ENCODE peak calls at places on chromosomes 11 and 22, in seven cellular contexts. G, N, V, Q, P, K and U are unnamed samples.
A peak's percentile ranks its signal among the peaks of the same experiment; 100 is the strongest.

GRCh38 chr11:28835790-28836189 is 727.6 kb downstream of the METTL15 start:
- DNase-seq in V (no peak), P (no peak), G (no peak), N (no peak), Q (no peak), K (peak; percentile 80), U (no peak)

GRCh38 chr11:120180571-120181445 is 30.0 kb upstream of the OAF start:
- DNase-seq in P (no peak), N (no peak), V (no peak), K (peak; percentile 52), G (no peak), Q (no peak), U (no peak)

GRCh38 chr11:125275905-125276634 is 111.5 kb downstream of the PKNOX2 start:
- DNase-seq in N (no peak), Q (no peak), V (no peak), K (no peak), P (no peak), G (no peak), U (no peak)

GRCh38 chr11:117604349-117604995 is 192.5 kb downstream of the DSCAML1 start:
- DNase-seq in N (no peak), K (peak; percentile 17), V (no peak), Q (no peak), G (peak; percentile 37), P (no peak), U (no peak)

GRCh38 chr22:24592846-24593809 is at the start of gene LRRC75B:
- DNase-seq in G (peak; percentile 45), K (peak; percentile 77), N (peak; percentile 93), V (peak; percentile 37), Q (no peak), P (peak; percentile 53), U (peak; percentile 43)

GRCh38 chr11:93857413-93858185 is 7.2 kb upstream of the VSTM5 start:
- DNase-seq in K (no peak), N (no peak), G (no peak), Q (no peak), V (no peak), P (no peak), U (no peak)

GRCh38 chr11:33724644-33725035 is 11.6 kb downstream of the CD59 start:
- DNase-seq in G (no peak), Q (no peak), V (no peak), P (no peak), K (peak; percentile 52), N (no peak), U (no peak)

GRCh38 chr11:112310414-112310813 is 49.8 kb upstream of the PLET1 start:
- DNase-seq in V (no peak), N (no peak), G (no peak), Q (no peak), K (peak; percentile 60), P (no peak), U (no peak)

GRCh38 chr11:35144103-35144741 is 5.3 kb downstream of the CD44 start:
- DNase-seq in K (peak; percentile 93), P (peak; percentile 56), Q (peak; percentile 77), G (no peak), V (peak; percentile 43), N (no peak), U (no peak)

GRCh38 chr22:27773236-27773550 is 28.4 kb downstream of the MN1 start:
- DNase-seq in P (no peak), G (no peak), K (no peak), Q (no peak), N (no peak), V (no peak), U (no peak)

GRCh38 chr11:95365346-95365745 is 134.3 kb upstream of the SESN3 start:
- DNase-seq in G (no peak), N (no peak), P (no peak), K (no peak), Q (no peak), V (no peak), U (no peak)

GRCh38 chr11:71372693-71373657 is 75.2 kb downstream of the DHCR7 start:
- DNase-seq in K (peak; percentile 16), P (peak; percentile 1), V (no peak), Q (no peak), G (no peak), N (no peak), U (no peak)